ENCODE peak calls at places on chromosomes 4 and X, in four cellular contexts. One of them, this sample, is unnamed.
A peak's percentile ranks its signal among the peaks of the same experiment; 100 is the strongest.

GRCh38 chrX:47796433-47796906 is 40.2 kb upstream of the ZNF81 start:
- DNase-seq in endodermal cell: no peak
- DNase-seq in PC-3: peak; percentile 67
- DNase-seq in AG20443: peak; percentile 19
- DNase-seq in this sample: peak; percentile 45

GRCh38 chrX:30992381-30992904 is 79.4 kb downstream of the FTHL17 start:
- DNase-seq in endodermal cell: no peak
- DNase-seq in PC-3: no peak
- DNase-seq in AG20443: no peak
- DNase-seq in this sample: no peak

GRCh38 chrX:17459008-17459407 is 84.0 kb downstream of the NHS start:
- DNase-seq in endodermal cell: no peak
- DNase-seq in PC-3: no peak
- DNase-seq in AG20443: peak; percentile 36
- DNase-seq in this sample: peak; percentile 17

GRCh38 chr4:131085009-131085408 is 1989.1 kb downstream of the C4orf33 start:
- DNase-seq in endodermal cell: no peak
- DNase-seq in PC-3: no peak
- DNase-seq in AG20443: no peak
- DNase-seq in this sample: no peak

GRCh38 chr4:100872811-100873210 is 355.0 kb upstream of the EMCN start:
- DNase-seq in endodermal cell: no peak
- DNase-seq in PC-3: no peak
- DNase-seq in AG20443: no peak
- DNase-seq in this sample: peak; percentile 20

GRCh38 chrX:23742174-23742692 is 843 bp downstream of the ACOT9 start:
- DNase-seq in endodermal cell: peak; percentile 66
- DNase-seq in PC-3: peak; percentile 64
- DNase-seq in AG20443: peak; percentile 70
- DNase-seq in this sample: peak; percentile 72

GRCh38 chr4:76897522-76898384 is at the start of gene SOWAHB:
- DNase-seq in endodermal cell: peak; percentile 91
- DNase-seq in PC-3: peak; percentile 84
- DNase-seq in AG20443: peak; percentile 41
- DNase-seq in this sample: peak; percentile 28

GRCh38 chrX:70494441-70494840 is 49.8 kb downstream of the DLG3 start:
- DNase-seq in endodermal cell: peak; percentile 29
- DNase-seq in PC-3: peak; percentile 21
- DNase-seq in AG20443: no peak
- DNase-seq in this sample: no peak

GRCh38 chrX:103831803-103832544 is at the start of gene RAB9B:
- DNase-seq in endodermal cell: peak; percentile 93
- DNase-seq in PC-3: peak; percentile 22
- DNase-seq in AG20443: peak; percentile 84
- DNase-seq in this sample: peak; percentile 73

GRCh38 chr4:64146030-64146429 is 263.2 kb downstream of the TECRL start:
- DNase-seq in endodermal cell: no peak
- DNase-seq in PC-3: no peak
- DNase-seq in AG20443: no peak
- DNase-seq in this sample: no peak

This sample was measured in AG08396.